ENCODE peak calls at places on chromosomes 13 and 19, in eight cellular contexts. S, O, C, A, L, T, J and K are unnamed samples.

GRCh38 chr19:49870309-49870901 is 3.0 kb upstream of the PNKP start:
- DNase-seq in S (no peak), O (no peak), C (no peak), A (no peak), L (no peak), T (no peak), J (no peak), K (peak)

GRCh38 chr19:387777-388176 is 21.2 kb downstream of the C2CD4C start:
- DNase-seq in S (no peak), O (no peak), C (no peak), A (no peak), L (no peak), T (no peak), J (no peak), K (no peak)

GRCh38 chr13:50574731-50575130 is 268.8 kb downstream of the DLEU7 start:
- DNase-seq in S (no peak), O (peak), C (no peak), A (peak), L (no peak), T (no peak), J (no peak), K (no peak)

GRCh38 chr13:112996671-112997091 is 27.7 kb downstream of the MCF2L start:
- DNase-seq in S (no peak), O (no peak), C (no peak), A (no peak), L (no peak), T (no peak), J (no peak), K (no peak)

GRCh38 chr19:41870401-41870873 is 6.6 kb upstream of the CD79A start:
- DNase-seq in S (no peak), O (peak), C (no peak), A (no peak), L (no peak), T (no peak), J (no peak), K (no peak)

GRCh38 chr13:47111499-47111898 is 214.6 kb upstream of the HTR2A start:
- DNase-seq in S (no peak), O (no peak), C (no peak), A (no peak), L (no peak), T (no peak), J (no peak), K (no peak)

GRCh38 chr19:46624958-46625661 is at the start of gene PTGIR:
- DNase-seq in S (no peak), O (peak), C (no peak), A (no peak), L (peak), T (no peak), J (peak), K (peak)

GRCh38 chr13:59458908-59459579 is 704.7 kb downstream of the DIAPH3 start:
- DNase-seq in S (no peak), O (peak), C (no peak), A (peak), L (no peak), T (no peak), J (no peak), K (peak)

GRCh38 chr13:60343978-60344377 is 53.0 kb upstream of the TDRD3 start:
- DNase-seq in S (no peak), O (no peak), C (no peak), A (no peak), L (no peak), T (no peak), J (no peak), K (no peak)

GRCh38 chr19:10420444-10421239 is at the start of gene PDE4A:
- DNase-seq in S (no peak), O (peak), C (no peak), A (no peak), L (no peak), T (no peak), J (no peak), K (no peak)

GRCh38 chr13:110327036-110327790 is 20.1 kb downstream of the COL4A2 start:
- DNase-seq in S (no peak), O (peak), C (no peak), A (no peak), L (peak), T (no peak), J (no peak), K (no peak)

GRCh38 chr13:110023729-110024645 is 237.6 kb upstream of the IRS2 start:
- DNase-seq in S (no peak), O (no peak), C (no peak), A (no peak), L (peak), T (no peak), J (no peak), K (peak)

GRCh38 chr13:79456656-79457365 is 24.1 kb upstream of the NDFIP2 start:
- DNase-seq in S (no peak), O (no peak), C (no peak), A (no peak), L (no peak), T (no peak), J (no peak), K (no peak)

GRCh38 chr13:100300708-100301107 is 211.8 kb downstream of the PCCA start:
- DNase-seq in S (no peak), O (no peak), C (no peak), A (no peak), L (no peak), T (no peak), J (no peak), K (no peak)

GRCh38 chr19:536031-536880 is 4.7 kb downstream of the CDC34 start:
- DNase-seq in S (no peak), O (no peak), C (no peak), A (no peak), L (no peak), T (no peak), J (no peak), K (no peak)

GRCh38 chr19:55681131-55682087 is 6.4 kb downstream of the EPN1 start:
- DNase-seq in S (no peak), O (peak), C (no peak), A (no peak), L (no peak), T (no peak), J (no peak), K (no peak)

GRCh38 chr19:8366961-8367326 is 3.0 kb downstream of the ANGPTL4 start:
- DNase-seq in S (no peak), O (peak), C (no peak), A (no peak), L (no peak), T (no peak), J (no peak), K (no peak)
- H3K4me3 ChIP-seq in S (no peak), O (peak), C (no peak), A (peak), L (peak), T (no peak), J (no peak), K (peak)

GRCh38 chr19:3919793-3920192 is 13.1 kb upstream of the NMRK2 start:
- DNase-seq in S (no peak), O (no peak), C (no peak), A (no peak), L (no peak), T (no peak), J (no peak), K (no peak)
- H3K4me3 ChIP-seq in S (no peak), O (no peak), C (no peak), A (no peak), L (no peak), T (no peak), J (no peak), K (no peak)

GRCh38 chr19:2853015-2853606 is 11.8 kb downstream of the ZNF555 start:
- DNase-seq in S (no peak), O (no peak), C (no peak), A (no peak), L (no peak), T (no peak), J (no peak), K (no peak)
- H3K4me3 ChIP-seq in S (no peak), O (no peak), C (no peak), A (no peak), L (peak), T (no peak), J (no peak), K (no peak)

GRCh38 chr19:35539850-35540249 is 5.6 kb upstream of the TMEM147 start:
- DNase-seq in S (no peak), O (no peak), C (no peak), A (no peak), L (no peak), T (no peak), J (no peak), K (no peak)
- H3K4me3 ChIP-seq in S (no peak), O (no peak), C (no peak), A (no peak), L (no peak), T (no peak), J (no peak), K (no peak)

GRCh38 chr13:48403929-48404328 is 9.0 kb downstream of the LPAR6 start:
- DNase-seq in S (no peak), O (no peak), C (no peak), A (no peak), L (no peak), T (no peak), J (no peak), K (no peak)

GRCh38 chr13:48402325-48402962 is 10.5 kb downstream of the LPAR6 start:
- DNase-seq in S (no peak), O (no peak), C (no peak), A (no peak), L (no peak), T (no peak), J (no peak), K (no peak)

GRCh38 chr13:48403151-48403631 is 9.7 kb downstream of the LPAR6 start:
- DNase-seq in S (no peak), O (no peak), C (no peak), A (no peak), L (no peak), T (no peak), J (no peak), K (no peak)

GRCh38 chr13:48405865-48406264 is 7.0 kb downstream of the LPAR6 start:
- DNase-seq in S (no peak), O (no peak), C (no peak), A (no peak), L (no peak), T (no peak), J (no peak), K (no peak)

DNA sequence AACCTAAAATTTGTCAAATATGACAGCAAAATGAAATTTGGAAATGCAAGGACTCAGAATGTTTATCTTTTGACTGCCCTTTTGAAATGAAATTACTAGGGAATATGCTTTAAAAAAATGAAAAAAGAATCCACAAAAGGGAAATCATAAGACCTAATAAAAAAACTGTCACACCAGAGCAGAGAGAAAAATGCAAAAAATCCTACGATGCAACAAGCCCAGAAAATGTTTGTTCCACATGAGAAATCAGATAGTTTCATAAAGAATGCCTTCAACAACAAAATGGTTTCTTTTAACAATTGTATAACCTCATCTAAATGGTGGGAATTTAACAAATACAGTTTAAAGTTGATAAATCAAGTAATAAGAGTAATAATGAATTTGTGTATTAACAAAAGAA is 8.0 kb downstream of the LPAR6 start:
- DNase-seq in S (no peak), O (no peak), C (no peak), A (no peak), L (no peak), T (no peak), J (no peak), K (no peak)
- H3K4me3 ChIP-seq in S (no peak), O (no peak), C (no peak), A (no peak), L (no peak), T (no peak), J (no peak), K (no peak)

DNA sequence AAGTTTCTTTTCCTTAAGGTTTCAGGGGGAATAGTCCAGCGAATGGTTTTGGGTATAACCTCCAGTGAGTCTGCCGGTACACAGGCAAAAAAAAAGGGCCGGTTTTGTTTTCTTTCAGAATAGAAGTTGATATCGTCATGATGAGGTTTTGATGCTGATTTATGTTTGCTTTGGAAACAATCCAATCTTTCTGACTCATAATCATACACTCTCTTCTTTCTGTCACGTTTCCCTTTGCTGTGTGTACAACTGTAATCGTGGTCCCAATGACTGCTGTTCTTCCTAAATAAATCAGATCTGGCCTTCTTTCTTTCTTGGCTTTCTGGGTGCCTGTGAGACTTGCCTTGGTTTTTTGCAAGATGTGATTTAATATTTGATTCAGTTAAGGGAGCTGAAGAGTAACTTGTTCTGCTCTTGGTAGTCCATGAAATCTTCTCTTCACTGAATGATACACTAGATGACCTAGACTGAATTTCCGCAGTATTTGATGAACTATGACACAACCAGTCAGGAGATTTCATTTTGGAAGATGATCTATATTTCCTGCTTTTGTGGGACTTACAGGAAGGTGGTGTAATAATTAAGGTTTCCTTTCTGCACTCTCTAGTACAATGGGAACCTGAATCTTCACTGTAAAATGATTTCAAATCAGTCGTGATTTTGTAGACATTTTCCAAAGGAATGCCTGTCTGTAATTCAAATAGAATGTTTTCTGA is 34.9 kb upstream of the METTL21C start:
- DNase-seq in S (no peak), O (peak), C (no peak), A (no peak), L (no peak), T (no peak), J (no peak), K (no peak)
- H3K4me3 ChIP-seq in S (no peak), O (peak), C (no peak), A (no peak), L (no peak), T (no peak), J (no peak), K (no peak)

GRCh38 chr19:38736036-38736412 is 8.2 kb downstream of the CAPN12 start:
- DNase-seq in S (peak), O (peak), C (no peak), A (no peak), L (no peak), T (no peak), J (peak), K (peak)
- H3K4me3 ChIP-seq in S (peak), O (no peak), C (peak), A (peak), L (peak), T (peak), J (peak), K (peak)

DNA sequence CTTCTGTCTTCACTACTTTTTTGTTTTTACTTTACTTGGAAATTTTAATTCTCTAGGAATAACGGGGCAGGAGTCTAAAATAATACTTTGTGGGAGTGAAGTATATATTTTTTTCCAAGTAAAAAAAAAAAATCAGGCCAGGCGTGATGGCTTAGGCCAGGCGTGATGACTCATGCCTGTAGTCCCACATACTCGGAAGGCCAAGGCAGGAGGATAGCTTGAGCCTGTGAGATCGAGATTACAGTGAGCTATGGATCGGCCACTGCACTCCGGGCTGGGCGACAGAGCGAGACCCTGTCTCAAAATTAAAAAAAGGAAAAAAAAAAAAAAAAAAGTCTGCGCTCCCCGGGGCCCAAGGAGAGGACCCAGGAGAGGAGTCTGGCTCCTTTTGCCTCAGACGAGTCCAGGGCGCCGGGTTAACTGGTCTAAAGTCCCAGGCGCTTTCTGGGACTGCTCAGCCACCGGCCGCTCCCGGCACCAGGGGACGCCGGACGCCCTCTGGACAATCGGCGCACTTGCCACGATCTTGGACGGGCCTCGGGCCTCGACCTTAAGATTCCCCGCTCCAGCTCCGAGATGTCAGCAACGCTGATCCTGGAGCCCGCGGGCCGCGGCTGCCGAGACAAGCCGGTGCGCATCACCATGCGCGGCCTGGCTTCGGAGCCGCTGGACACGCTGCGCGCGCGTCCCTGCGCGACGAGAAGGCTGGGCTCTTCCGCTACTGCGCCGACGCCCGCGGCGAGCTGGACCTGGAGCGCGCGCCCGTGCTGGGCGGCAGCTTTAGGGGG is 2.7 kb upstream of the ZFP82 start:
- DNase-seq in S (no peak), O (peak), C (no peak), A (no peak), L (no peak), T (no peak), J (no peak), K (peak)
- H3K4me3 ChIP-seq in S (peak), O (peak), C (peak), A (peak), L (peak), T (peak), J (peak), K (peak)